ENCODE peak calls at places on chromosomes 3 and 15, in four cellular contexts. One of them, this sample, is unnamed.

GRCh38 chr3:186653079-186653710 is 12.6 kb upstream of the HRG start:
- DNase-seq in uterus: no peak
- DNase-seq in heart left ventricle: no peak
- DNase-seq in SJSA1: no peak
- DNase-seq in this sample: no peak

GRCh38 chr3:165194477-165195135 is 1.6 kb downstream of the SLITRK3 start:
- DNase-seq in uterus: no peak
- DNase-seq in heart left ventricle: no peak
- DNase-seq in SJSA1: no peak
- DNase-seq in this sample: no peak

GRCh38 chr15:63931556-63931955 is 97.8 kb upstream of the HERC1 start:
- DNase-seq in uterus: no peak
- DNase-seq in heart left ventricle: no peak
- DNase-seq in SJSA1: no peak
- DNase-seq in this sample: no peak

GRCh38 chr15:96330064-96330449 is 443 bp upstream of the NR2F2 start:
- DNase-seq in uterus: no peak
- DNase-seq in heart left ventricle: peak; percentile 81
- DNase-seq in SJSA1: peak; percentile 82
- DNase-seq in this sample: no peak

GRCh38 chr3:17979248-17979647 is 236.8 kb upstream of the TBC1D5 start:
- DNase-seq in SJSA1: no peak
- DNase-seq in uterus: no peak
- DNase-seq in heart left ventricle: no peak
- DNase-seq in this sample: no peak

GRCh38 chr3:115702598-115702997 is 79.3 kb downstream of the GAP43 start:
- DNase-seq in SJSA1: no peak
- DNase-seq in uterus: no peak
- DNase-seq in heart left ventricle: no peak
- DNase-seq in this sample: no peak

GRCh38 chr15:65516997-65517865 is at the start of gene DPP8:
- DNase-seq in uterus: peak; percentile 94
- DNase-seq in SJSA1: peak; percentile 95
- DNase-seq in heart left ventricle: peak; percentile 94
- DNase-seq in this sample: peak; percentile 93

GRCh38 chr3:107985496-107985895 is 105.3 kb downstream of the CD47 start:
- DNase-seq in uterus: no peak
- DNase-seq in heart left ventricle: no peak
- DNase-seq in SJSA1: no peak
- DNase-seq in this sample: no peak

GRCh38 chr15:49093252-49094105 is 47.2 kb upstream of the SECISBP2L start:
- DNase-seq in SJSA1: no peak
- DNase-seq in heart left ventricle: no peak
- DNase-seq in uterus: no peak
- DNase-seq in this sample: no peak

GRCh38 chr15:75671684-75672083 is 24.0 kb downstream of the SNX33 start:
- DNase-seq in heart left ventricle: no peak
- DNase-seq in SJSA1: no peak
- DNase-seq in uterus: no peak
- DNase-seq in this sample: no peak

GRCh38 chr15:98547741-98548166 is 100.6 kb upstream of the IGF1R start:
- DNase-seq in uterus: peak; percentile 30
- DNase-seq in SJSA1: no peak
- DNase-seq in heart left ventricle: peak; percentile 39
- DNase-seq in this sample: no peak

GRCh38 chr3:127171320-127171719 is 21.6 kb upstream of the PRR23E start:
- DNase-seq in SJSA1: no peak
- DNase-seq in uterus: no peak
- DNase-seq in heart left ventricle: no peak
- DNase-seq in this sample: no peak

GRCh38 chr15:60507596-60508424 is 28.9 kb upstream of the ICE2 start:
- DNase-seq in uterus: no peak
- DNase-seq in SJSA1: no peak
- DNase-seq in heart left ventricle: no peak
- DNase-seq in this sample: no peak

GRCh38 chr15:44243829-44244228 is 44.7 kb upstream of the GOLM2 start:
- DNase-seq in uterus: no peak
- DNase-seq in heart left ventricle: no peak
- DNase-seq in SJSA1: no peak
- DNase-seq in this sample: no peak

GRCh38 chr3:173932624-173933023 is 535.1 kb downstream of the NLGN1 start:
- DNase-seq in SJSA1: no peak
- DNase-seq in uterus: no peak
- DNase-seq in heart left ventricle: no peak
- DNase-seq in this sample: peak; percentile 21

GRCh38 chr3:149886957-149887356 is 73.9 kb downstream of the RNF13 start:
- DNase-seq in uterus: no peak
- DNase-seq in SJSA1: no peak
- DNase-seq in heart left ventricle: no peak
- DNase-seq in this sample: no peak

GRCh38 chr15:53978248-53978906 is at the start of gene UNC13C:
- DNase-seq in heart left ventricle: peak; percentile 25
- DNase-seq in SJSA1: no peak
- DNase-seq in uterus: peak; percentile 13
- DNase-seq in this sample: no peak

GRCh38 chr15:100373942-100374341 is 32.2 kb upstream of the ADAMTS17 start:
- DNase-seq in heart left ventricle: no peak
- DNase-seq in SJSA1: no peak
- DNase-seq in uterus: no peak
- DNase-seq in this sample: no peak

GRCh38 chr3:126103121-126104027 is 19.4 kb upstream of the SLC41A3 start:
- DNase-seq in uterus: no peak
- DNase-seq in heart left ventricle: no peak
- DNase-seq in SJSA1: no peak
- DNase-seq in this sample: no peak

GRCh38 chr3:87305517-87305916 is 29.1 kb upstream of the POU1F1 start:
- DNase-seq in SJSA1: no peak
- DNase-seq in heart left ventricle: no peak
- DNase-seq in uterus: no peak
- DNase-seq in this sample: no peak

GRCh38 chr15:98289747-98290146 is 329.2 kb downstream of the ARRDC4 start:
- DNase-seq in uterus: no peak
- DNase-seq in SJSA1: no peak
- DNase-seq in heart left ventricle: no peak
- DNase-seq in this sample: no peak

GRCh38 chr3:60708191-60708975 is 542.9 kb downstream of the FHIT start:
- DNase-seq in SJSA1: no peak
- DNase-seq in uterus: no peak
- DNase-seq in heart left ventricle: no peak
- DNase-seq in this sample: no peak

GRCh38 chr3:10437995-10438901 is 67.1 kb downstream of the ATP2B2 start:
- DNase-seq in SJSA1: peak; percentile 74
- DNase-seq in heart left ventricle: no peak
- DNase-seq in uterus: no peak
- DNase-seq in this sample: no peak

GRCh38 chr3:179542375-179542774 is 20.4 kb upstream of the ACTL6A start:
- DNase-seq in heart left ventricle: no peak
- DNase-seq in uterus: no peak
- DNase-seq in SJSA1: no peak
- DNase-seq in this sample: no peak

GRCh38 chr15:96500491-96500890 is 170.0 kb downstream of the NR2F2 start:
- DNase-seq in SJSA1: no peak
- DNase-seq in uterus: no peak
- DNase-seq in heart left ventricle: no peak
- DNase-seq in this sample: no peak

GRCh38 chr3:39849992-39850706 is 40.7 kb downstream of the MYRIP start:
- DNase-seq in heart left ventricle: no peak
- DNase-seq in SJSA1: no peak
- DNase-seq in uterus: no peak
- DNase-seq in this sample: no peak

GRCh38 chr3:134463676-134464611 is 21.8 kb downstream of the ANAPC13 start:
- DNase-seq in uterus: peak; percentile 93
- DNase-seq in SJSA1: peak; percentile 82
- DNase-seq in heart left ventricle: peak; percentile 66
- DNase-seq in this sample: no peak

GRCh38 chr3:172098698-172099494 is 59.5 kb downstream of the FNDC3B start:
- DNase-seq in heart left ventricle: no peak
- DNase-seq in SJSA1: peak; percentile 45
- DNase-seq in uterus: no peak
- DNase-seq in this sample: no peak

GRCh38 chr3:67896130-67896529 is 241.7 kb upstream of the SUCLG2 start:
- DNase-seq in SJSA1: no peak
- DNase-seq in uterus: no peak
- DNase-seq in heart left ventricle: no peak
- DNase-seq in this sample: no peak

GRCh38 chr3:67898916-67899315 is 244.5 kb upstream of the SUCLG2 start:
- DNase-seq in uterus: no peak
- DNase-seq in heart left ventricle: no peak
- DNase-seq in SJSA1: no peak
- DNase-seq in this sample: no peak

GRCh38 chr3:67901681-67902080 is 247.3 kb upstream of the SUCLG2 start:
- DNase-seq in uterus: no peak
- DNase-seq in SJSA1: no peak
- DNase-seq in heart left ventricle: no peak
- DNase-seq in this sample: no peak

DNA sequence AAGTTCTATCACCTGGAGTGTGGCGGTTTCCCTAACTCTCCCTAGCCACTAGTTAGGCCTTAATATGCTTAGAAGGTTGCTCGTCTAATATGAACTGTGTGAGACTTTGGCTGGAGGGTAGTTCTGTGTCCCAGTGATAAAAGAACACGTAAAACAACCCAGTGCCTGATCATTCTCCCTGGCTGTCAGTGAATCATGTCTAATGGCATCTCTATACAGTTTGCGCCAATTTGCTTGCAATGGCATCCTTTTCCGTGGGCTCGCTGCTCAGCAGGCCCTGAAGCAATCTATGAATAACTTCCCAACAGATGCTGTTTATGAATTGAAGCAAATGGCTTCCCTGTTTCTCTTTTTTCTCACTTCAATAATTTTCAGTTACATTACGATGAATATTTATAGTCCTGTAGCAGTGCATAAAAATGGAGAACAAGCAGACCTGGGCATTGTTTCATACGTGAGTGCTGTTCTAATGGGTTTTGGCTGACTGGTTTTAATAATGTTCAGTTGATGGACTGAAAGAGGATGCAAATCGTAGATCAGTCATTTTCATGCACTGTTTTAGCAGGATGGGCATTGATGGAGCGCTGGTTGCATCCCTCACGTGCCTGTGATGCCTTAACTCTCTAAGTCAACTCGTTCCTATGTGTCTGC is 243.4 kb upstream of the SUCLG2 start:
- DNase-seq in heart left ventricle: no peak
- DNase-seq in SJSA1: no peak
- DNase-seq in uterus: no peak
- DNase-seq in this sample: no peak
- H3K27ac ChIP-seq in heart left ventricle: no peak overlapping the region
- H3K27ac ChIP-seq in SJSA1: no peak overlapping the region
- H3K27ac ChIP-seq in uterus: no peak overlapping the region
- H3K27ac ChIP-seq in this sample: no peak overlapping the region

GRCh38 chr3:43054754-43055153 is 51.1 kb downstream of the POMGNT2 start:
- DNase-seq in heart left ventricle: no peak
- DNase-seq in uterus: no peak
- DNase-seq in SJSA1: no peak
- DNase-seq in this sample: no peak
- H3K27ac ChIP-seq in heart left ventricle: no peak overlapping the region
- H3K27ac ChIP-seq in uterus: no peak overlapping the region
- H3K27ac ChIP-seq in SJSA1: no peak overlapping the region
- H3K27ac ChIP-seq in this sample: no peak overlapping the region

GRCh38 chr15:74328331-74329056 is 39.0 kb downstream of the CYP11A1 start:
- DNase-seq in SJSA1: no peak
- DNase-seq in uterus: no peak
- DNase-seq in heart left ventricle: no peak
- DNase-seq in this sample: no peak
- H3K27ac ChIP-seq in SJSA1: no peak overlapping the region
- H3K27ac ChIP-seq in uterus: no peak overlapping the region
- H3K27ac ChIP-seq in heart left ventricle: no peak overlapping the region
- H3K27ac ChIP-seq in this sample: no peak overlapping the region

GRCh38 chr3:197589545-197589944 is 33.8 kb upstream of the BDH1 start:
- DNase-seq in heart left ventricle: no peak
- DNase-seq in uterus: no peak
- DNase-seq in SJSA1: no peak
- DNase-seq in this sample: no peak
- H3K27ac ChIP-seq in heart left ventricle: no peak overlapping the region
- H3K27ac ChIP-seq in uterus: no peak overlapping the region
- H3K27ac ChIP-seq in SJSA1: no peak overlapping the region
- H3K27ac ChIP-seq in this sample: no peak overlapping the region

GRCh38 chr3:27632431-27633223 is 89.5 kb downstream of the EOMES start:
- DNase-seq in SJSA1: peak; percentile 52
- DNase-seq in uterus: peak; percentile 50
- DNase-seq in heart left ventricle: peak; percentile 48
- DNase-seq in this sample: peak; percentile 39
- H3K27ac ChIP-seq in SJSA1: peak overlapping the region; percentile 73
- H3K27ac ChIP-seq in uterus: peak overlapping the region; percentile 85
- H3K27ac ChIP-seq in heart left ventricle: peak overlapping the region; percentile 40
- H3K27ac ChIP-seq in this sample: peak overlapping the region; percentile 41

GRCh38 chr3:190676477-190676876 is 162.6 kb downstream of the IL1RAP start:
- DNase-seq in SJSA1: no peak
- DNase-seq in heart left ventricle: no peak
- DNase-seq in uterus: no peak
- DNase-seq in this sample: no peak
- H3K27ac ChIP-seq in SJSA1: no peak overlapping the region
- H3K27ac ChIP-seq in heart left ventricle: no peak overlapping the region
- H3K27ac ChIP-seq in uterus: no peak overlapping the region
- H3K27ac ChIP-seq in this sample: no peak overlapping the region